ENCODE peak calls at places on chromosomes 6 and 20, in five cellular contexts. Z, V, Q, J and G are unnamed samples.

GRCh38 chr20:48832423-48832735 is 4.6 kb upstream of the PREX1 start:
- DNase-seq in J (no peak), Z (no peak), Q (no peak), V (no peak), G (no peak)

GRCh38 chr6:170082067-170082466 is 208.8 kb downstream of the DLL1 start:
- DNase-seq in V (no peak), J (no peak), Z (peak), Q (no peak), G (no peak)

GRCh38 chr6:7198833-7199800 is 91.4 kb downstream of the RREB1 start:
- DNase-seq in J (no peak), V (no peak), Z (no peak), Q (no peak), G (no peak)

GRCh38 chr6:40536442-40536841 is 50.7 kb downstream of the LRFN2 start:
- DNase-seq in Z (peak), V (no peak), Q (peak), J (peak), G (no peak)

GRCh38 chr6:146582857-146583256 is 15.9 kb upstream of the ADGB start:
- DNase-seq in J (no peak), Z (no peak), Q (no peak), V (no peak), G (peak)

GRCh38 chr20:63978319-63979220 is 872 bp downstream of the SAMD10 start:
- DNase-seq in J (peak), Q (peak), V (no peak), Z (peak), G (peak)

GRCh38 chr6:12720310-12720709 is 3.7 kb downstream of the PHACTR1 start:
- DNase-seq in Q (no peak), V (no peak), J (no peak), Z (no peak), G (no peak)

GRCh38 chr6:114049367-114049966 is 78.5 kb upstream of the HDAC2 start:
- DNase-seq in J (no peak), V (no peak), Z (no peak), Q (peak), G (no peak)

GRCh38 chr6:148720371-148720770 is 26.5 kb upstream of the UST start:
- DNase-seq in V (no peak), Q (no peak), J (no peak), Z (no peak), G (peak)

GRCh38 chr6:38169826-38170526 is 350.4 kb downstream of the ZFAND3 start:
- DNase-seq in J (no peak), Z (peak), Q (no peak), V (no peak), G (no peak)

GRCh38 chr6:41527721-41528408 is 18.3 kb upstream of the FOXP4 start:
- DNase-seq in J (no peak), Z (no peak), Q (no peak), V (no peak), G (peak)

GRCh38 chr6:83047065-83047754 is 18.4 kb downstream of the UBE3D start:
- DNase-seq in J (no peak), V (no peak), Z (no peak), Q (no peak), G (no peak)

GRCh38 chr6:160329188-160329587 is 19.0 kb upstream of the SLC22A3 start:
- DNase-seq in V (no peak), Z (no peak), J (no peak), Q (no peak), G (no peak)

GRCh38 chr6:39421383-39422225 is 99.1 kb upstream of the KCNK16 start:
- DNase-seq in Q (no peak), Z (no peak), V (no peak), J (no peak), G (peak)

GRCh38 chr20:63158845-63159244 is 57.1 kb downstream of the YTHDF1 start:
- DNase-seq in Q (no peak), J (no peak), Z (no peak), V (no peak), G (no peak)

GRCh38 chr20:51640743-51641142 is 98.2 kb upstream of the NFATC2 start:
- DNase-seq in J (no peak), V (no peak), Z (no peak), Q (no peak), G (no peak)

GRCh38 chr20:57716202-57716601 is 6.4 kb upstream of the PMEPA1 start:
- DNase-seq in Q (no peak), Z (no peak), J (no peak), V (no peak), G (peak)

GRCh38 chr6:97765480-97765879 is 482.5 kb upstream of the MMS22L start:
- DNase-seq in V (no peak), Q (no peak), J (no peak), Z (no peak), G (peak)

GRCh38 chr6:108114861-108115597 is 40.5 kb upstream of the OSTM1 start:
- DNase-seq in V (no peak), Z (peak), J (peak), Q (no peak), G (peak)

GRCh38 chr20:44336086-44336485 is 757 bp upstream of the R3HDML start:
- DNase-seq in Z (no peak), Q (no peak), J (no peak), V (no peak), G (no peak)

GRCh38 chr20:50919567-50919966 is 11.7 kb downstream of the ADNP start:
- DNase-seq in V (no peak), J (no peak), Z (no peak), Q (peak), G (peak)

GRCh38 chr6:27630727-27631613 is 158.1 kb upstream of the ZNF184 start:
- DNase-seq in Z (peak), V (no peak), Q (peak), J (peak), G (peak)

GRCh38 chr6:132320007-132320406 is 81.3 kb downstream of the MOXD1 start:
- DNase-seq in Q (no peak), Z (no peak), J (no peak), V (no peak), G (peak)

GRCh38 chr6:20875369-20875963 is 341.2 kb downstream of the CDKAL1 start:
- DNase-seq in Q (no peak), V (no peak), Z (no peak), J (peak), G (peak)

GRCh38 chr6:34067814-34068213 is 78.1 kb downstream of the GRM4 start:
- DNase-seq in V (peak), Q (peak), Z (no peak), J (no peak), G (no peak)

GRCh38 chr6:64691069-64691468 is 1016.0 kb downstream of the EYS start:
- DNase-seq in V (no peak), J (no peak), Q (no peak), Z (no peak), G (no peak)

GRCh38 chr6:43120938-43121913 is 45.1 kb downstream of the PTK7 start:
- DNase-seq in Q (peak), J (no peak), V (no peak), Z (no peak), G (peak)

GRCh38 chr6:148179786-148180185 is 162.9 kb upstream of the SASH1 start:
- DNase-seq in V (no peak), Z (no peak), Q (no peak), J (peak), G (peak)

GRCh38 chr20:48292806-48293205 is 507.5 kb upstream of the SULF2 start:
- DNase-seq in V (no peak), J (no peak), Z (no peak), Q (no peak), G (peak)

GRCh38 chr6:6694368-6694780 is 105.9 kb downstream of the LY86 start:
- DNase-seq in J (no peak), Q (no peak), Z (no peak), V (no peak), G (no peak)

GRCh38 chr6:55405474-55406220 is 78.4 kb downstream of the GFRAL start:
- DNase-seq in Q (no peak), Z (no peak), J (no peak), V (no peak), G (no peak)

GRCh38 chr6:33577106-33577535 is 3.0 kb downstream of the BAK1 start:
- DNase-seq in J (no peak), Z (peak), Q (no peak), V (no peak), G (no peak)

GRCh38 chr20:45407783-45408645 is at the start of gene DBNDD2:
- DNase-seq in Z (no peak), Q (no peak), V (no peak), J (no peak), G (no peak)

GRCh38 chr6:128630213-128630612 is 109.8 kb upstream of the PTPRK start:
- DNase-seq in Z (peak), V (no peak), Q (peak), J (no peak), G (no peak)

GRCh38 chr6:43852350-43852864 is 82.4 kb downstream of the VEGFA start:
- DNase-seq in Z (peak), Q (no peak), V (no peak), J (no peak), G (no peak)

GRCh38 chr6:169800668-169801395 is 49.4 kb downstream of the ERMARD start:
- DNase-seq in Q (peak), J (no peak), Z (peak), V (peak), G (peak)

GRCh38 chr20:32528291-32528891 is 56.7 kb downstream of the NOL4L start:
- DNase-seq in Z (no peak), Q (no peak), J (no peak), V (peak), G (no peak)

GRCh38 chr6:25441658-25442276 is 162.6 kb downstream of the CARMIL1 start:
- DNase-seq in Q (no peak), V (no peak), J (no peak), Z (no peak), G (no peak)

GRCh38 chr20:22999756-23000155 is 35.4 kb upstream of the SSTR4 start:
- DNase-seq in J (no peak), Z (no peak), V (no peak), Q (no peak), G (no peak)

GRCh38 chr6:106309766-106310373 is 15.7 kb downstream of the ATG5 start:
- DNase-seq in Q (no peak), Z (no peak), V (no peak), J (no peak), G (peak)